ENCODE peak calls at places on chromosomes 16 and 17, in four cellular contexts. I is mesendoderm, B is MM.1S, T is IMR-90. M is an unnamed sample. For H3K4me1, the result is how much of the 10 kb centered on the place peaks cover.

GRCh38 chr17:82151106-82151957 is 53.3 kb upstream of the FASN start:
- DNase-seq in I (no peak), B (no peak), T (no peak), M (no peak)

GRCh38 chr17:46026045-46026814 is 27.2 kb downstream of the STH start:
- DNase-seq in I (no peak), B (no peak), T (no peak), M (no peak)

GRCh38 chr16:67489401-67490083 is 6.2 kb upstream of the AGRP start:
- DNase-seq in I (peak), B (no peak), T (no peak), M (no peak)

GRCh38 chr17:61361084-61361483 is 38.6 kb upstream of the TBX2 start:
- DNase-seq in I (no peak), B (no peak), T (peak), M (no peak)

GRCh38 chr16:11669380-11670146 is 1.3 kb downstream of the SNN start:
- DNase-seq in I (peak), B (no peak), T (peak), M (no peak)

GRCh38 chr17:75540923-75541503 is 15.5 kb downstream of the LLGL2 start:
- DNase-seq in I (no peak), B (no peak), T (no peak), M (no peak)

GRCh38 chr17:16255481-16255901 is 38.5 kb downstream of the PIGL start:
- DNase-seq in I (peak), B (no peak), T (peak), M (peak)

GRCh38 chr16:89013692-89014455 is 36.9 kb upstream of the CBFA2T3 start:
- DNase-seq in I (no peak), B (no peak), T (no peak), M (no peak)

GRCh38 chr16:54245788-54246453 is 40.7 kb downstream of the IRX3 start:
- DNase-seq in I (no peak), B (no peak), T (no peak), M (no peak)

GRCh38 chr16:81646561-81646960 is 132.5 kb upstream of the PLCG2 start:
- DNase-seq in I (no peak), B (no peak), T (peak), M (no peak)

GRCh38 chr17:63700528-63701441 is 860 bp upstream of the LIMD2 start:
- DNase-seq in I (peak), B (no peak), T (peak), M (no peak)

GRCh38 chr16:27253526-27253930 is 15.0 kb downstream of the NSMCE1 start:
- DNase-seq in I (no peak), B (no peak), T (peak), M (no peak)

GRCh38 chr17:56681561-56682266 is 88.2 kb downstream of the NOG start:
- DNase-seq in I (peak), B (peak), T (peak), M (no peak)

GRCh38 chr17:63356275-63356905 is 89.7 kb downstream of the CYB561 start:
- DNase-seq in I (no peak), B (no peak), T (peak), M (no peak)

GRCh38 chr16:72371307-72372081 is 199.5 kb upstream of the PMFBP1 start:
- DNase-seq in I (peak), B (no peak), T (peak), M (no peak)

GRCh38 chr16:23374721-23375120 is 72.6 kb downstream of the SCNN1B start:
- DNase-seq in I (no peak), B (no peak), T (no peak), M (peak)

GRCh38 chr16:8863594-8864424 is 5.0 kb downstream of the CARHSP1 start:
- DNase-seq in I (peak), B (no peak), T (no peak), M (peak)

GRCh38 chr17:76543482-76544122 is 3.8 kb downstream of the PRCD start:
- DNase-seq in I (peak), B (no peak), T (no peak), M (no peak)

GRCh38 chr17:36529121-36529520 is 5.5 kb downstream of the MYO19 start:
- DNase-seq in I (no peak), B (no peak), T (peak), M (no peak)

GRCh38 chr17:28174352-28175046 is 132.0 kb downstream of the NLK start:
- DNase-seq in I (peak), B (no peak), T (no peak), M (no peak)

GRCh38 chr16:3808308-3809063 is 72.0 kb downstream of the CREBBP start:
- DNase-seq in I (no peak), B (no peak), T (no peak), M (no peak)

GRCh38 chr17:36808181-36808661 is 129.1 kb upstream of the LHX1 start:
- DNase-seq in I (peak), B (no peak), T (no peak), M (no peak)

GRCh38 chr17:82788206-82789001 is 36.5 kb downstream of the TBCD start:
- DNase-seq in I (no peak), B (no peak), T (no peak), M (no peak)

GRCh38 chr16:72099377-72099818 is 5.8 kb downstream of the DHX38 start:
- DNase-seq in I (peak), B (peak), T (peak), M (peak)

GRCh38 chr16:1094601-1095449 is 1.2 kb downstream of the C1QTNF8 start:
- DNase-seq in I (no peak), B (no peak), T (no peak), M (no peak)

GRCh38 chr17:21814776-21815175 is 122.5 kb downstream of the KCNJ18 start:
- DNase-seq in I (no peak), B (no peak), T (no peak), M (no peak)

GRCh38 chr16:47565454-47565853 is 104.3 kb downstream of the PHKB start:
- DNase-seq in I (no peak), B (no peak), T (peak), M (peak)

GRCh38 chr16:50580180-50580771 is 32.1 kb downstream of the NKD1 start:
- DNase-seq in I (no peak), B (no peak), T (no peak), M (no peak)

DNA sequence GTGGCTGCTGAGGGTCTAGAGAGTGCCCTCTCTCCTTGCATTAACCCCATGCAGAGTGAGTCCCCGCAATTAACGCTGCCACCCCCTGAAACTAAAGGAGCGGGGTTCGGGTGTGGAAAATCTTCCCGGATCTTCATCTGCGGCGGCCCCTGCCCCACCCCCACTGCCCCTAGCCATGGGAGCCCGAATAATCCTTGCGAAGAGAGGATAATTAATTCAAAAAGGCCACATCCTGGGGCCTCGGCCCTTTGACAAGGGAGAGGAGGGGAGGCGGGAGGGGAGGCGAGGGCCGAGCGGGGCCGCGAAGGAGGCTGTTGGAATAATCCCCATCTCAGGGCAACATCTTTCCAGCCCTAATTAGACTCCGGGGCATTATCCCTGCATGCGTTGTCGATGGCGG is 387.4 kb upstream of the TNRC6C start:
- DNase-seq in I (no peak), B (no peak), T (no peak), M (no peak)
- H3K9ac ChIP-seq in I (no peak), B (no peak), T (no peak), M (no peak)

GRCh38 chr17:2954898-2955445 is 108.4 kb downstream of the OR1D5 start:
- DNase-seq in I (peak), B (peak), T (peak), M (no peak)
- H3K27ac ChIP-seq in I (no peak), B (no peak), T (no peak), M (no peak)

GRCh38 chr16:29854520-29855100 is 8.4 kb downstream of the CDIPT start:
- DNase-seq in I (no peak), B (no peak), T (no peak), M (no peak)
- H3K4me1 ChIP-seq in I (under half), B (under half), T (under half), M (under half)

GRCh38 chr17:74309902-74310301 is 16.1 kb upstream of the KIF19 start:
- DNase-seq in I (no peak), B (no peak), T (no peak), M (no peak)
- H3K9ac ChIP-seq in I (no peak), B (no peak), T (no peak), M (no peak)

M was measured in colonic mucosa.